ENCODE peak calls at places on chromosome 7, in eight cellular contexts. W is Kasumi-1; X is ELR; P is AG04450; F is GDM1; V is iPS-NIHi11; O is gastrocnemius medialis; R is stimulated activated CD8-positive, alpha-beta memory T cell treated with anti-CD3 and anti-CD28 coated beads, Interleukin-15, amount 100 ng/mL, for 24 hours. L is an unnamed sample.

GRCh38 chr7:53504914-53505313 is 469.5 kb downstream of the POM121L12 start:
- DNase-seq in O (no peak), R (no peak), F (no peak), W (no peak), X (no peak), V (no peak), P (no peak), L (peak; percentile 76)

GRCh38 chr7:2313450-2314208 is 612 bp downstream of the SNX8 start:
- DNase-seq in V (no peak), O (no peak), P (no peak), R (no peak), W (no peak), F (no peak), X (peak; percentile 55), L (peak; percentile 49)

GRCh38 chr7:34756025-34756437 is 98.0 kb downstream of the NPSR1 start:
- DNase-seq in W (no peak), O (no peak), P (no peak), X (no peak), F (no peak), R (no peak), V (peak; percentile 31), L (peak; percentile 20)

GRCh38 chr7:102080003-102080361 is 206.7 kb upstream of the SH2B2 start:
- DNase-seq in X (no peak), O (no peak), F (no peak), W (no peak), P (no peak), R (no peak), V (no peak), L (no peak)

GRCh38 chr7:144785491-144785890 is 50.4 kb downstream of the TPK1 start:
- DNase-seq in O (no peak), W (no peak), F (no peak), V (no peak), P (no peak), R (no peak), X (no peak), L (no peak)

GRCh38 chr7:111089822-111090426 is 1.0 kb upstream of the LRRN3 start:
- DNase-seq in V (peak; percentile 47), P (no peak), O (no peak), X (peak; percentile 71), R (no peak), F (no peak), W (peak; percentile 75), L (peak; percentile 64)

GRCh38 chr7:109616551-109617069 is 1046.9 kb downstream of the DNAJB9 start:
- DNase-seq in R (no peak), W (no peak), F (no peak), O (no peak), V (no peak), P (no peak), X (no peak), L (no peak)

GRCh38 chr7:145216876-145217275 is 381.0 kb upstream of the TPK1 start:
- DNase-seq in F (no peak), W (no peak), P (no peak), V (no peak), R (no peak), X (no peak), O (no peak), L (no peak)

GRCh38 chr7:97851725-97852124 is 20.5 kb downstream of the ASNS start:
- DNase-seq in X (no peak), P (no peak), V (no peak), R (no peak), O (no peak), F (no peak), W (no peak), L (no peak)

GRCh38 chr7:27141591-27142561 is 1.6 kb downstream of the HOXA5 start:
- DNase-seq in P (no peak), X (no peak), R (no peak), W (peak; percentile 90), O (no peak), V (peak; percentile 40), F (no peak), L (peak; percentile 67)

GRCh38 chr7:126529254-126529653 is 723.5 kb downstream of the GRM8 start:
- DNase-seq in X (no peak), V (no peak), R (no peak), F (no peak), P (no peak), W (peak; percentile 43), O (no peak), L (no peak)

GRCh38 chr7:155369766-155370165 is 72.1 kb downstream of the INSIG1 start:
- DNase-seq in R (no peak), P (no peak), X (no peak), W (no peak), O (no peak), F (no peak), V (no peak), L (no peak)

L was measured in kidney tubule cell.